ENCODE peak calls at places on chromosome 11, in seven cellular contexts. A is T-helper 9 cell; K is kidney tubule cell; D is stimulated activated CD4-positive, alpha-beta T cell treated with anti-CD3 and anti-CD28 coated beads, Interleukin-1b, Interleukin-23, amount 100 ng/mL, for 48 hours; R is amniotic stem cell; Y is renal cortical epithelial cell; O is AG09309. Q is an unnamed sample.

GRCh38 chr11:12686246-12687060 is 12.2 kb downstream of the TEAD1 start:
- DNase-seq in Y (no peak), O (no peak), D (no peak), A (no peak), K (no peak), R (no peak), Q (no peak)

GRCh38 chr11:36508743-36509142 is 1.3 kb downstream of the TRAF6 start:
- DNase-seq in Y (no peak), O (no peak), D (no peak), R (no peak), K (no peak), A (no peak), Q (no peak)

GRCh38 chr11:79369094-79369493 is 71.7 kb downstream of the TENM4 start:
- DNase-seq in D (no peak), R (no peak), Y (no peak), A (no peak), K (no peak), O (no peak), Q (no peak)

GRCh38 chr11:78277314-78277994 is 88.7 kb downstream of the USP35 start:
- DNase-seq in A (no peak), Y (peak; percentile 52), O (no peak), R (no peak), D (no peak), K (no peak), Q (no peak)

GRCh38 chr11:35878736-35879135 is 65.1 kb upstream of the LDLRAD3 start:
- DNase-seq in K (no peak), A (no peak), R (no peak), Y (no peak), D (no peak), O (no peak), Q (no peak)

GRCh38 chr11:23079382-23079813 is 219.1 kb upstream of the CCDC179 start:
- DNase-seq in Y (peak; percentile 16), D (no peak), R (peak; percentile 6), K (peak; percentile 1), O (no peak), A (no peak), Q (no peak)

GRCh38 chr11:115363426-115363825 is 140.8 kb downstream of the CADM1 start:
- DNase-seq in K (peak; percentile 4), A (no peak), Y (peak; percentile 66), D (no peak), R (no peak), O (no peak), Q (no peak)

GRCh38 chr11:6320411-6321207 is at the start of gene CAVIN3:
- DNase-seq in D (peak; percentile 86), A (no peak), O (no peak), R (peak; percentile 64), Y (peak; percentile 48), K (peak; percentile 74), Q (no peak)

GRCh38 chr11:100269511-100269910 is 417.6 kb upstream of the ARHGAP42 start:
- DNase-seq in O (no peak), D (no peak), R (no peak), Y (no peak), K (no peak), A (no peak), Q (no peak)

GRCh38 chr11:69893631-69894030 is 74.4 kb upstream of the FGF3 start:
- DNase-seq in K (no peak), O (no peak), A (no peak), R (no peak), D (no peak), Y (no peak), Q (no peak)

GRCh38 chr11:8672346-8672745 is 10.1 kb downstream of the TRIM66 start:
- DNase-seq in R (no peak), A (no peak), K (no peak), Y (no peak), D (no peak), O (no peak), Q (no peak)

GRCh38 chr11:65120831-65121230 is 1.1 kb downstream of the FAU start:
- DNase-seq in D (no peak), O (no peak), A (no peak), Y (no peak), K (no peak), R (no peak), Q (no peak)

GRCh38 chr11:98955551-98955950 is 65.2 kb upstream of the CNTN5 start:
- DNase-seq in D (no peak), Y (no peak), O (no peak), A (no peak), R (no peak), K (no peak), Q (no peak)

GRCh38 chr11:112012877-112013276 is 12.3 kb upstream of the DLAT start:
- DNase-seq in Y (peak; percentile 27), D (no peak), R (no peak), A (no peak), O (no peak), K (no peak), Q (no peak)

GRCh38 chr11:129023968-129024676 is 81.5 kb upstream of the TP53AIP1 start:
- DNase-seq in K (peak; percentile 62), D (peak; percentile 1), O (no peak), R (no peak), A (no peak), Y (peak; percentile 67), Q (no peak)

GRCh38 chr11:118343981-118344521 is at the start of gene CD3G:
- DNase-seq in A (peak; percentile 57), R (no peak), D (peak; percentile 76), Y (no peak), O (no peak), K (no peak), Q (no peak)

GRCh38 chr11:35553831-35554230 is 28.4 kb upstream of the PAMR1 start:
- DNase-seq in Y (no peak), K (no peak), O (peak; percentile 93), A (no peak), R (peak; percentile 37), D (no peak), Q (no peak)

GRCh38 chr11:61630104-61630503 is 49.2 kb upstream of the SYT7 start:
- DNase-seq in O (no peak), R (no peak), A (no peak), D (no peak), K (no peak), Y (no peak), Q (no peak)

GRCh38 chr11:100647861-100648260 is 39.2 kb upstream of the ARHGAP42 start:
- DNase-seq in O (no peak), K (no peak), D (no peak), R (no peak), A (no peak), Y (no peak), Q (peak; percentile 24)

GRCh38 chr11:61791737-61792309 is 576 bp downstream of the TMEM258 start:
- DNase-seq in O (peak; percentile 68), R (peak; percentile 82), A (no peak), D (peak; percentile 48), K (peak; percentile 84), Y (peak; percentile 74), Q (peak; percentile 76)

GRCh38 chr11:17898782-17899181 is 114.1 kb downstream of the SERGEF start:
- DNase-seq in A (no peak), D (no peak), O (no peak), Y (no peak), R (no peak), K (no peak), Q (no peak)

GRCh38 chr11:22478169-22478568 is 140.0 kb downstream of the SLC17A6 start:
- DNase-seq in A (no peak), K (no peak), Y (no peak), D (no peak), O (no peak), R (no peak), Q (no peak)

GRCh38 chr11:85096939-85097338 is 530.2 kb downstream of the DLG2 start:
- DNase-seq in O (no peak), Y (no peak), R (no peak), A (no peak), D (no peak), K (no peak), Q (no peak)

GRCh38 chr11:40203606-40204005 is 1255.8 kb downstream of the LRRC4C start:
- DNase-seq in D (no peak), A (no peak), R (no peak), O (no peak), Y (no peak), K (no peak), Q (no peak)

GRCh38 chr11:120807414-120808150 is 216.3 kb upstream of the TBCEL start:
- DNase-seq in R (peak; percentile 54), Y (peak; percentile 100), O (peak; percentile 66), K (peak; percentile 99), A (no peak), D (no peak), Q (no peak)